ENCODE peak calls at places on chromosomes 4 and X, in five cellular contexts. X is astrocyte of the hippocampus, B is GM03348, J is thyroid gland, C is midbrain. W is an unnamed sample.

GRCh38 chr4:12635629-12636028 is 848.5 kb downstream of the RAB28 start:
- DNase-seq in X (no peak), B (no peak), J (no peak), C (no peak), W (no peak)

GRCh38 chrX:53223955-53224859 is 800 bp downstream of the KDM5C start:
- DNase-seq in C (no peak), B (peak; percentile 40), X (peak; percentile 56), J (peak; percentile 1), W (no peak)

GRCh38 chrX:17644001-17644400 is 93.3 kb upstream of the SCML1 start:
- DNase-seq in X (no peak), B (no peak), C (no peak), J (no peak), W (no peak)

GRCh38 chrX:20029728-20030127 is 38.9 kb upstream of the BCLAF3 start:
- DNase-seq in X (peak; percentile 13), J (peak; percentile 52), B (no peak), C (no peak), W (no peak)

GRCh38 chr4:48602763-48603162 is 112.7 kb downstream of the ZAR1 start:
- DNase-seq in C (no peak), B (no peak), X (peak; percentile 22), J (no peak), W (no peak)

GRCh38 chr4:107978716-107979451 is 10.8 kb upstream of the HADH start:
- DNase-seq in X (no peak), C (peak; percentile 75), J (no peak), B (no peak), W (no peak)

GRCh38 chrX:30597258-30598012 is 19.9 kb upstream of the TASL start:
- DNase-seq in C (no peak), J (no peak), B (no peak), X (no peak), W (no peak)

GRCh38 chr4:2103843-2104547 is 44.9 kb downstream of the NAT8L start:
- DNase-seq in C (no peak), B (no peak), X (no peak), J (no peak), W (no peak)

GRCh38 chr4:65437102-65437501 is 233.2 kb downstream of the EPHA5 start:
- DNase-seq in J (no peak), C (no peak), B (no peak), X (peak; percentile 25), W (no peak)

GRCh38 chrX:68889244-68889643 is 60.4 kb downstream of the EFNB1 start:
- DNase-seq in C (peak; percentile 2), X (no peak), J (no peak), B (no peak), W (no peak)

GRCh38 chr4:177301127-177301639 is 8.5 kb upstream of the NEIL3 start:
- DNase-seq in C (no peak), B (no peak), J (no peak), X (no peak), W (no peak)

GRCh38 chrX:23699636-23700194 is 32.4 kb downstream of the PRDX4 start:
- DNase-seq in C (peak; percentile 2), J (no peak), X (peak; percentile 5), B (no peak), W (no peak)

GRCh38 chr4:99815597-99816011 is 1.0 kb upstream of the DAPP1 start:
- DNase-seq in X (peak; percentile 14), C (no peak), B (no peak), J (peak; percentile 77), W (no peak)

GRCh38 chrX:133373366-133374079 is 41.8 kb downstream of the GPC4 start:
- DNase-seq in C (no peak), J (no peak), X (no peak), B (no peak), W (no peak)

GRCh38 chr4:108264693-108265092 is 96.0 kb upstream of the LEF1 start:
- DNase-seq in B (no peak), J (no peak), C (no peak), X (no peak), W (no peak)

W was measured in vagina.